ENCODE peak calls at places on chromosomes 16 and 17, in nine cellular contexts. U is cardiac fibroblast; H is GM12892; R is kidney; B is lower leg skin; N is posterior cingulate gyrus; P is stimulated activated CD8-positive, alpha-beta memory T cell treated with anti-CD3 and anti-CD28 coated beads, Interleukin-4, amount 100 ng/mL, for 4 hours; T is ACHN; F is iPS-NIHi11. J is an unnamed sample.

GRCh38 chr17:80104321-80104955 is 3.1 kb downstream of the GAA start:
- DNase-seq in U (peak; percentile 60), H (no peak), R (peak; percentile 79), B (no peak), N (no peak), P (no peak), T (no peak), F (peak; percentile 55), J (no peak)

GRCh38 chr17:63140255-63140654 is 174.2 kb downstream of the TANC2 start:
- DNase-seq in U (peak; percentile 20), H (no peak), R (no peak), B (peak; percentile 21), N (no peak), P (no peak), T (peak; percentile 14), F (no peak), J (no peak)

GRCh38 chr16:88886915-88887521 is 20.6 kb upstream of the PABPN1L start:
- DNase-seq in U (peak; percentile 60), H (no peak), R (peak; percentile 94), B (no peak), N (no peak), P (no peak), T (no peak), F (no peak), J (no peak)

GRCh38 chr16:51391798-51392511 is 240.9 kb upstream of the SALL1 start:
- DNase-seq in U (peak; percentile 4), H (no peak), R (peak; percentile 56), B (no peak), N (no peak), P (no peak), T (no peak), F (peak; percentile 70), J (peak; percentile 88)

GRCh38 chr16:31472559-31473203 is 729 bp downstream of the TGFB1I1 start:
- DNase-seq in U (peak; percentile 96), H (no peak), R (peak; percentile 97), B (peak; percentile 87), N (no peak), P (no peak), T (peak; percentile 75), F (peak; percentile 91), J (peak; percentile 92)

GRCh38 chr16:9965079-9965478 is 217.1 kb downstream of the GRIN2A start:
- DNase-seq in U (no peak), H (no peak), R (no peak), B (no peak), N (no peak), P (no peak), T (peak; percentile 96), F (no peak), J (no peak)

GRCh38 chr17:81156866-81157805 is 8.2 kb upstream of the PVALEF start:
- DNase-seq in U (no peak), H (no peak), R (peak; percentile 56), B (no peak), N (no peak), P (no peak), T (no peak), F (no peak), J (no peak)

GRCh38 chr17:66673668-66674276 is 161.1 kb upstream of the CACNG5 start:
- DNase-seq in U (peak; percentile 75), H (no peak), R (no peak), B (peak; percentile 46), N (peak; percentile 38), P (no peak), T (peak; percentile 75), F (peak; percentile 55), J (peak; percentile 84)

GRCh38 chr16:67814567-67814966 is 7.9 kb downstream of the TSNAXIP1 start:
- DNase-seq in U (no peak), H (no peak), R (no peak), B (no peak), N (no peak), P (no peak), T (no peak), F (no peak), J (no peak)

GRCh38 chr17:79837888-79838540 is 1.2 kb downstream of the CBX4 start:
- DNase-seq in U (no peak), H (no peak), R (no peak), B (peak; percentile 19), N (no peak), P (no peak), T (no peak), F (no peak), J (no peak)

GRCh38 chr16:50068550-50068949 is 2.8 kb downstream of the HEATR3 start:
- DNase-seq in U (peak; percentile 40), H (no peak), R (no peak), B (no peak), N (no peak), P (no peak), T (no peak), F (no peak), J (no peak)

GRCh38 chr17:17350491-17351355 is 47.5 kb downstream of the NT5M start:
- DNase-seq in U (no peak), H (no peak), R (no peak), B (no peak), N (no peak), P (no peak), T (peak; percentile 50), F (peak; percentile 74), J (peak; percentile 79)

GRCh38 chr17:4229627-4230026 is 34.2 kb downstream of the ANKFY1 start:
- DNase-seq in U (peak; percentile 77), H (no peak), R (no peak), B (peak; percentile 48), N (no peak), P (no peak), T (peak; percentile 85), F (no peak), J (no peak)

GRCh38 chr17:82367724-82368524 is 3.6 kb upstream of the UTS2R start:
- DNase-seq in U (no peak), H (no peak), R (no peak), B (no peak), N (no peak), P (no peak), T (peak; percentile 8), F (no peak), J (peak; percentile 82)

GRCh38 chr17:69350911-69351310 is 24.0 kb upstream of the ABCA5 start:
- DNase-seq in U (no peak), H (no peak), R (no peak), B (no peak), N (no peak), P (no peak), T (no peak), F (no peak), J (no peak)

GRCh38 chr17:55778389-55779118 is 27.7 kb downstream of the PCTP start:
- DNase-seq in U (no peak), H (no peak), R (no peak), B (no peak), N (no peak), P (no peak), T (no peak), F (no peak), J (no peak)

GRCh38 chr16:11612110-11612981 is 25.6 kb upstream of the LITAF start:
- DNase-seq in U (no peak), H (no peak), R (peak; percentile 94), B (no peak), N (no peak), P (no peak), T (no peak), F (peak; percentile 71), J (peak; percentile 51)

GRCh38 chr17:81365601-81366585 is 29.4 kb upstream of the BAHCC1 start:
- DNase-seq in U (peak; percentile 85), H (no peak), R (peak; percentile 91), B (no peak), N (no peak), P (no peak), T (peak; percentile 59), F (no peak), J (no peak)

GRCh38 chr16:57446530-57447141 is 549 bp downstream of the CIAPIN1 start:
- DNase-seq in U (peak; percentile 41), H (peak; percentile 33), R (peak; percentile 79), B (no peak), N (no peak), P (no peak), T (peak; percentile 26), F (peak; percentile 52), J (peak; percentile 56)

GRCh38 chr17:72588561-72588960 is 467.7 kb downstream of the SOX9 start:
- DNase-seq in U (no peak), H (no peak), R (no peak), B (no peak), N (no peak), P (no peak), T (no peak), F (no peak), J (no peak)

GRCh38 chr17:68634345-68634876 is 33.2 kb upstream of the FAM20A start:
- DNase-seq in U (no peak), H (no peak), R (no peak), B (no peak), N (no peak), P (no peak), T (no peak), F (no peak), J (no peak)

GRCh38 chr17:81867123-81867951 is 3.8 kb downstream of the ARHGDIA start:
- DNase-seq in U (peak; percentile 79), H (no peak), R (peak; percentile 81), B (no peak), N (no peak), P (no peak), T (no peak), F (no peak), J (peak; percentile 73)

GRCh38 chr17:5877948-5878347 is 192.2 kb upstream of the WSCD1 start:
- DNase-seq in U (no peak), H (no peak), R (no peak), B (no peak), N (peak; percentile 63), P (no peak), T (no peak), F (no peak), J (no peak)

GRCh38 chr17:19313746-19314651 is 48.5 kb downstream of the B9D1 start:
- DNase-seq in U (peak; percentile 64), H (no peak), R (no peak), B (no peak), N (no peak), P (no peak), T (no peak), F (no peak), J (no peak)

GRCh38 chr17:66667491-66668030 is 167.4 kb upstream of the CACNG5 start:
- DNase-seq in U (no peak), H (no peak), R (no peak), B (no peak), N (no peak), P (peak; percentile 59), T (no peak), F (no peak), J (no peak)

GRCh38 chr17:6654816-6655731 is 3.5 kb downstream of the C17orf100 start:
- DNase-seq in U (no peak), H (no peak), R (peak; percentile 83), B (no peak), N (no peak), P (no peak), T (no peak), F (peak; percentile 75), J (peak; percentile 93)

GRCh38 chr16:85465328-85466307 is 147.5 kb upstream of the GSE1 start:
- DNase-seq in U (peak; percentile 64), H (no peak), R (no peak), B (no peak), N (no peak), P (no peak), T (no peak), F (no peak), J (no peak)

GRCh38 chr17:55219939-55220338 is 44.8 kb upstream of the HLF start:
- DNase-seq in U (peak; percentile 39), H (no peak), R (no peak), B (no peak), N (no peak), P (no peak), T (no peak), F (no peak), J (no peak)

GRCh38 chr16:84406006-84406963 is 37.9 kb downstream of the ATP2C2 start:
- DNase-seq in U (no peak), H (no peak), R (no peak), B (no peak), N (peak; percentile 81), P (no peak), T (no peak), F (peak; percentile 68), J (peak; percentile 30)

J was measured in GM23338.